ENCODE peak calls at places on chromosome 13, in six cellular contexts. B is fibroblast of lung, E is HCT116, O is colonic mucosa, M is IMR-90, P is neural progenitor cell. L is an unnamed sample.

GRCh38 chr13:51816604-51817254 is 12.8 kb upstream of the DHRS12 start:
- DNase-seq in M (no peak), B (no peak), O (no peak), E (peak), P (no peak), L (no peak)

GRCh38 chr13:56400774-56401173 is 739.9 kb upstream of the PRR20A start:
- DNase-seq in B (no peak), M (no peak), E (no peak), P (no peak), O (no peak), L (no peak)

GRCh38 chr13:110819203-110820014 is 95.5 kb downstream of the ANKRD10 start:
- DNase-seq in O (peak), M (peak), E (peak), P (peak), B (peak), L (peak)

GRCh38 chr13:51957377-51958216 is 53.7 kb downstream of the ATP7B start:
- DNase-seq in P (no peak), B (no peak), M (no peak), O (no peak), E (no peak), L (no peak)

GRCh38 chr13:65914707-65915106 is 1315.4 kb downstream of the PCDH9 start:
- DNase-seq in P (no peak), E (no peak), B (peak), M (peak), O (no peak), L (no peak)

GRCh38 chr13:96684472-96684871 is 309.8 kb downstream of the OXGR1 start:
- DNase-seq in E (no peak), B (no peak), M (no peak), O (no peak), P (no peak), L (no peak)

GRCh38 chr13:110912651-110913051 is 2.2 kb downstream of the ANKRD10 start:
- DNase-seq in O (no peak), P (peak), B (peak), E (no peak), M (peak), L (no peak)

GRCh38 chr13:91399189-91400093 is 1.0 kb downstream of the GPC5 start:
- DNase-seq in O (no peak), E (no peak), B (no peak), M (no peak), P (peak), L (no peak)

GRCh38 chr13:91904005-91904404 is 505.6 kb downstream of the GPC5 start:
- DNase-seq in P (no peak), M (no peak), E (no peak), B (no peak), O (no peak), L (no peak)

GRCh38 chr13:36571444-36571843 is 102.4 kb upstream of the SERTM1 start:
- DNase-seq in B (no peak), E (no peak), O (no peak), M (no peak), P (no peak), L (no peak)

GRCh38 chr13:39783051-39783450 is 127.6 kb downstream of the COG6 start:
- DNase-seq in P (no peak), E (no peak), B (peak), M (no peak), O (no peak), L (no peak)

GRCh38 chr13:111122056-111122455 is 6.9 kb downstream of the ARHGEF7 start:
- DNase-seq in P (peak), M (peak), O (no peak), E (no peak), B (peak), L (no peak)

GRCh38 chr13:113547248-113547971 is 37.1 kb upstream of the TFDP1 start:
- DNase-seq in M (peak), B (peak), P (no peak), E (no peak), O (peak), L (no peak)

GRCh38 chr13:93235258-93236015 is 8.8 kb downstream of the GPC6 start:
- DNase-seq in P (no peak), B (no peak), E (no peak), M (peak), O (no peak), L (no peak)

GRCh38 chr13:24684600-24684998 is 4.4 kb downstream of the ATP12A start:
- DNase-seq in E (no peak), M (no peak), P (no peak), O (no peak), B (no peak), L (peak)

GRCh38 chr13:79973533-79973963 is 367.4 kb downstream of the SPRY2 start:
- DNase-seq in P (no peak), B (no peak), M (no peak), O (no peak), E (no peak), L (peak)

GRCh38 chr13:28750187-28751045 is 31.6 kb upstream of the SLC46A3 start:
- DNase-seq in E (no peak), M (no peak), B (no peak), O (no peak), P (no peak), L (no peak)

GRCh38 chr13:99577934-99578917 is 77.0 kb downstream of the TM9SF2 start:
- DNase-seq in P (no peak), E (no peak), B (peak), O (no peak), M (no peak), L (no peak)

GRCh38 chr13:58953638-58954037 is 1210.1 kb downstream of the DIAPH3 start:
- DNase-seq in E (no peak), M (no peak), O (no peak), B (no peak), P (no peak), L (peak)

GRCh38 chr13:99087954-99088491 is 110.2 kb upstream of the DOCK9 start:
- DNase-seq in M (no peak), B (no peak), O (peak), P (peak), E (no peak), L (peak)

GRCh38 chr13:42405665-42406390 is 133.9 kb downstream of the AKAP11 start:
- DNase-seq in O (no peak), P (no peak), B (no peak), E (no peak), M (peak), L (no peak)

GRCh38 chr13:80039000-80039399 is 301.9 kb downstream of the SPRY2 start:
- DNase-seq in P (no peak), M (no peak), O (no peak), B (no peak), E (no peak), L (no peak)

GRCh38 chr13:98488736-98489135 is 88.2 kb downstream of the STK24 start:
- DNase-seq in E (no peak), B (no peak), P (no peak), M (no peak), O (no peak), L (no peak)

GRCh38 chr13:21435710-21436151 is 23.4 kb downstream of the ZDHHC20 start:
- DNase-seq in B (peak), M (peak), P (no peak), E (peak), O (peak), L (no peak)

GRCh38 chr13:49922301-49922700 is 13.8 kb downstream of the SPRYD7 start:
- DNase-seq in M (no peak), E (no peak), B (no peak), O (no peak), P (no peak), L (no peak)

GRCh38 chr13:49098198-49098597 is 121.9 kb upstream of the MLNR start:
- DNase-seq in E (peak), M (peak), B (peak), P (no peak), O (no peak), L (no peak)

GRCh38 chr13:45316996-45317395 is 24.0 kb downstream of the TPT1 start:
- DNase-seq in O (no peak), E (no peak), P (no peak), M (no peak), B (no peak), L (no peak)
- H3K9ac ChIP-seq in O (no peak), E (no peak), P (no peak), M (no peak), B (no peak), L (no peak)

DNA sequence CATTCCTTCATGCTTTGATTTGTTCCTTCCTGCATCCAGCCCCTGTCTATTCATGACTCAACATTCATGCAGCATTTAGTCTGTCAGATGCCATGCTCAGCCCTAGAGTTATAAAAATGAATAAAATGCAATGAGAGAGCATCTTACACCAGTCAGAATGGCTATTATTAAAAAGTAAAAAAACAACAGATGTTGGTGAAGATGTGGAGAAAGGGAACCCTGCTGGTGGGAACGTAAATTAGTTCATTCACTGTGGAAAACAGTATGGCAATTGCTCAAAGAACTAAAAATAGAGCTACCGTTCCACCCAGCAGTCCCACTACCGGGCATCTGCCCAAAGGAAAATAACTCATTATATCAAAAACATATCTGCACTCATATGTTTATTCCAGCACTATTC is 70.0 kb upstream of the GTF3A start:
- DNase-seq in M (peak), P (no peak), O (no peak), B (peak), E (no peak), L (no peak)
- TF ChIP-seq CTCF in M (peak), P (no peak), O (no peak), B (peak), E (no peak), L (no peak)

DNA sequence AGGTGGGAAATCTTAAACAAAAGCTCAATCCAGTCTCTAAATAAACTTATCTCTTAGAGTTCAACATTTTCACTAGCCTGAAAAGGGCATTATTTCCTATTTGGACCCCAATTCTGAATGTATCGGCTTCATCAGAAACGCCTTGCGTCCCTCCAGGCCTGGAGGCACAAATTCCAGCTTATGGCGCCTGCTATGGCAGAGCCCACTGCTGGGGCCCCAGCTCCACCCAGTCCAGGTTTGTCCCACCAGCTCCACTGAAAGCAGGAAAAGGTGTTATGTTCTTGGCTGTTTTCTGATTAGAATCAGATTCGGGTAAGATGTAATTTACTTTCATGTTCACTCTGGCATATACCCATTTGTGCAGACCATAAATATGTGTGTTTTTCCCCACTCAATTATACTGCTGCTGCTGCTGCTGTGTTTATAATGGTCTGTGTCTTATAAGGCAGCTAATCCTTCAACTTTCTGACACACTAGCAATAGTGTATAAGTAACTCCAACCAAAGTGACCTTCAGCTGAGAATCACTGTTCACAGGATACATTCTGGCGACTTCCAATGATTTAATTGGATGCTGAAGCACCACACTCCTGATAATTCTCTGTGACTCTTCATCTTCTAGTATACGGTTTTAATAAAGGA is 6.4 kb downstream of the IRS2 start:
- DNase-seq in M (no peak), P (no peak), B (no peak), O (no peak), E (no peak), L (no peak)
- H3K9ac ChIP-seq in M (no peak), P (no peak), B (no peak), O (no peak), E (no peak), L (peak)

DNA sequence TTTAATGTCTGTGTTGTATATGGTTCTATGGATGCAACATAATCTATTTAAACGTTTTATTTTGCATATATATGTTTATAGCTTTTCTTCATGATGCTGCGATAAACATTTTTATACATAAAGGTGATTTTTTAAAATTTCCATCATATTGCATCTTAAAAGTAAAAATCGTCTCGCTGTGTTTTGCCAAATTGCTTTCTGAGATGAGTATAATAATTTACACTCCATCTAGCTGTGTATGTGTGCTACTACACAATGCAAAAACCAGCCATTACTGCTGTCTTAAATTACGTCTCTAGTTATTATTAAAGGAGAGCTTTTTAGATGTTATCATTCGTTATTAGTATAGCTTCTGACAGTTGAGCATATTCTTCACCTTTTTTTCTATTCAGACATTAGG is 37.2 kb downstream of the METTL21C start:
- DNase-seq in E (no peak), B (no peak), O (no peak), M (no peak), P (no peak), L (no peak)
- TF ChIP-seq CTCF in E (peak), B (peak), O (no peak), M (peak), P (peak), L (peak)

DNA sequence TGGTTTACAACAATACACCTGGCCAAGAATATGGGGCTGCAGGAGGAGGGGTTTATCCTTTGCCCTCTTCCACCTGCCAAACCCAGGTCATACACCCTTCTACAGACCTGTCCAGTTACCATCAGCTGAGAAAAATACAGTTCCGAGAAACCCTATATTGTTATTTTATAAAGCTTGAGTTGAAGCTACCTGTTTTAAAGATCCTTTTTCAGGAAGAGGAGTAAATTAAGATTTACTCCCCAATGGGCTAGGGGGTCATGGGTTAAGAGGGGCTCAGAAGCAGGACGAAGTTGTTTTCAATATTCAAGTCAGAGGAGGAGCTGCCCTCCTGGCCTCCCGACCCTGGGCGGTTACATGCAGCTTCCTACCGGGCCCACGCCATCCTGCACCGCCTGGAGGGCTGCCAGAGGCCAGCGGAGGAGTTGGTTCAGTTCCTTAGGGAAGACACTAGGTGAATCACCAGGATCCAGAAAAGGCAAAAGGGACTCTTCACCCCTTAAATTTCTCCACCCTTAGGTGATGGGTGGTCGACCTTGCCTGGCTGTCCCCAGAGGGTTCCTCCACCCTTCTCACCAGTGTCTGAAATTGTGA is 1.3 kb downstream of the GJB2 start:
- DNase-seq in P (no peak), B (no peak), O (peak), M (no peak), E (no peak), L (no peak)
- H3K9ac ChIP-seq in P (no peak), B (no peak), O (peak), M (no peak), E (peak), L (no peak)